ENCODE peak calls at places on chromosomes 1 and 21, in seven cellular contexts. I, Z, P, X, S, D and E are unnamed samples.

GRCh38 chr1:41497056-41497440 is 12.6 kb upstream of the EDN2 start:
- DNase-seq in I (no peak), Z (no peak), P (peak; percentile 45), X (no peak), S (no peak), D (no peak), E (peak; percentile 33)

GRCh38 chr1:21869620-21870121 is 57.6 kb downstream of the LDLRAD2 start:
- DNase-seq in I (peak; percentile 80), Z (peak; percentile 88), P (peak; percentile 88), X (peak; percentile 77), S (peak; percentile 82), D (peak; percentile 83), E (peak; percentile 82)

GRCh38 chr1:47681735-47682134 is 243.9 kb downstream of the FOXD2 start:
- DNase-seq in I (no peak), Z (no peak), P (no peak), X (no peak), S (no peak), D (no peak), E (no peak)

GRCh38 chr1:77316006-77316405 is 34.2 kb downstream of the AK5 start:
- DNase-seq in I (no peak), Z (no peak), P (no peak), X (peak; percentile 12), S (no peak), D (peak; percentile 81), E (no peak)

GRCh38 chr1:30444850-30445249 is 278.5 kb downstream of the MATN1 start:
- DNase-seq in I (no peak), Z (no peak), P (no peak), X (no peak), S (no peak), D (no peak), E (no peak)

GRCh38 chr1:206114692-206115430 is 2.3 kb downstream of the AVPR1B start:
- DNase-seq in I (no peak), Z (no peak), P (no peak), X (no peak), S (no peak), D (no peak), E (no peak)

GRCh38 chr1:81800741-81801031 is at the start of gene ADGRL2:
- DNase-seq in I (no peak), Z (no peak), P (no peak), X (no peak), S (peak; percentile 50), D (no peak), E (no peak)

GRCh38 chr1:218390625-218391024 is 45.5 kb downstream of the TGFB2 start:
- DNase-seq in I (no peak), Z (no peak), P (no peak), X (no peak), S (no peak), D (no peak), E (no peak)

GRCh38 chr1:150281221-150281757 is 1.1 kb upstream of the CIART start:
- DNase-seq in I (peak; percentile 78), Z (peak; percentile 82), P (peak; percentile 76), X (peak; percentile 51), S (peak; percentile 81), D (peak; percentile 70), E (peak; percentile 85)

GRCh38 chr1:2257245-2257627 is 29.1 kb downstream of the SKI start:
- DNase-seq in I (no peak), Z (peak; percentile 92), P (peak; percentile 58), X (no peak), S (no peak), D (no peak), E (peak; percentile 83)

GRCh38 chr1:19828546-19828945 is 13.5 kb upstream of the RNF186 start:
- DNase-seq in I (no peak), Z (no peak), P (no peak), X (peak; percentile 7), S (no peak), D (peak; percentile 40), E (no peak)

GRCh38 chr1:25145775-25146381 is 86.4 kb downstream of the SYF2 start:
- DNase-seq in I (no peak), Z (no peak), P (no peak), X (no peak), S (no peak), D (no peak), E (no peak)

GRCh38 chr21:29175408-29176147 is 45.1 kb downstream of the MAP3K7CL start:
- DNase-seq in I (no peak), Z (no peak), P (no peak), X (peak; percentile 84), S (no peak), D (peak; percentile 75), E (no peak)

GRCh38 chr1:64595871-64596515 is 126.1 kb downstream of the CACHD1 start:
- DNase-seq in I (no peak), Z (no peak), P (no peak), X (no peak), S (no peak), D (no peak), E (no peak)

GRCh38 chr1:109256085-109256484 is 6.7 kb downstream of the CELSR2 start:
- DNase-seq in I (no peak), Z (no peak), P (no peak), X (no peak), S (no peak), D (no peak), E (no peak)

DNA sequence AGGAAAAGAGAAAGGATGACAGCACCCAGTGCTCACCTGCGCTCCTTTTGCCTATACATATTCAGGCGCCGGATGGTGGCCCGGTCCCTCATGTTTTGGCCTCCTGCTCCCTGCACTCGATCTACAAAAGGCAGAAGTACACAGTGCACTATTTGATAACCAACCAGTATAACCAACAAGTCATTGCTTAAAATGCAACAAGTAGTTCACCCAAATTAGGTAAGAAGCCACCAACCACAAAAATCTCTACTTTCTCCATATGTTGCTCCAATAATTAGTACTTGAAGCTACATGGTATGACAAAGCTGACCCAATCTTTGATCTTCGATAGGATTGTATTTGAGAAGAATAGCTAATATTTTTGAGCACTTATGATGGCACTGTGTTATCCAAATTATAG is 2.0 kb downstream of the GNL2 start:
- DNase-seq in I (no peak), Z (no peak), P (no peak), X (no peak), S (no peak), D (no peak), E (no peak)
- H3K4me3 ChIP-seq in I (no peak overlapping the region), Z (no peak overlapping the region), P (no peak overlapping the region), X (no peak overlapping the region), S (no peak overlapping the region), D (no peak overlapping the region), E (no peak overlapping the region)

DNA sequence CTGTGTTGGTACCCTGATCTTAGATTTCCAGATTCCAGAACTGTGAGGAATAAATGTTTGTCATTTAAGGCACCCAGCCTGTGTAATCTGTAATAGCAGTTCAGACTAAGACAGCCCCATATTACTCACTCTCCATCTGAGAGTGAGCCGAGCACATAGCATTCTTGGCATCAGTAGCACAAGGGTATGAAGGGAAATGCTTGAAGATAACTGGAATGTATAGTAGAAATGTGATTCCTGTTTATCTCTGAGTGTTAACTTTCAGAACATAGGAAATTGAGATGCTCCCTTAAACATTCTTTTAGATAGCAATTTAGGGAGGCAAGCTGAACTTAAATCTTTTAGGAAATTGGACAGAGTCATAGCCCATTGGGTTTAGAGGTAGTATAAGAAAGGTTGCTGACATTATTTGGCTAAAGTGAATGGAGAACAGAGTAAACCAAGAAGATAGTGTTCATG is 73.4 kb downstream of the LRRC8D start:
- DNase-seq in I (no peak), Z (no peak), P (no peak), X (peak; percentile 91), S (no peak), D (peak; percentile 91), E (no peak)
- TF ChIP-seq CTCF in I (no peak), Z (no peak), P (no peak), X (no peak), S (no peak), D (no peak), E (no peak)

GRCh38 chr1:196152975-196153374 is 455.3 kb downstream of the KCNT2 start:
- DNase-seq in I (no peak), Z (no peak), P (no peak), X (no peak), S (no peak), D (no peak), E (no peak)
- H3K4me3 ChIP-seq in I (no peak overlapping the region), Z (no peak overlapping the region), P (no peak overlapping the region), X (no peak overlapping the region), S (no peak overlapping the region), D (no peak overlapping the region), E (no peak overlapping the region)

GRCh38 chr1:201319631-201320030 is 36.3 kb downstream of the PKP1 start:
- DNase-seq in I (no peak), Z (no peak), P (no peak), X (no peak), S (no peak), D (no peak), E (no peak)

GRCh38 chr1:201324306-201324705 is 41.0 kb downstream of the PKP1 start:
- DNase-seq in I (no peak), Z (no peak), P (no peak), X (no peak), S (no peak), D (no peak), E (no peak)

GRCh38 chr1:201320168-201320842 is 37.0 kb downstream of the PKP1 start:
- DNase-seq in I (no peak), Z (no peak), P (no peak), X (no peak), S (no peak), D (no peak), E (no peak)

GRCh38 chr1:201322653-201323510 is 39.6 kb downstream of the PKP1 start:
- DNase-seq in I (no peak), Z (no peak), P (no peak), X (no peak), S (no peak), D (no peak), E (no peak)

GRCh38 chr1:201321826-201322390 is 38.6 kb downstream of the PKP1 start:
- DNase-seq in I (no peak), Z (no peak), P (no peak), X (no peak), S (no peak), D (no peak), E (no peak)
- TF ChIP-seq CTCF in I (no peak), Z (no peak), P (no peak), X (no peak), S (no peak), D (no peak), E (no peak)